ENCODE peak calls at places on chromosomes 11 and 22, in nine cellular contexts. V is MCF 10A; R is CD8-positive, alpha-beta T cell; M is AG09319; J is PC-3; C is fibroblast of villous mesenchyme; U is astrocyte of the cerebellum; D is activated CD8-positive, alpha-beta T cell treated with anti-CD3 and anti-CD28 coated beads for 36 hours; N is GM13977. W is an unnamed sample.

GRCh38 chr11:102118937-102119336 is 8.7 kb downstream of the YAP1 start:
- DNase-seq in V (no peak), R (no peak), M (no peak), J (no peak), C (no peak), U (no peak), D (no peak), N (no peak), W (no peak)

GRCh38 chr22:18119409-18120110 is 9.0 kb downstream of the TUBA8 start:
- DNase-seq in V (peak), R (no peak), M (no peak), J (no peak), C (no peak), U (no peak), D (peak), N (no peak), W (no peak)

GRCh38 chr22:46466255-46466676 is 71.2 kb downstream of the CELSR1 start:
- DNase-seq in V (no peak), R (no peak), M (no peak), J (no peak), C (no peak), U (no peak), D (no peak), N (no peak), W (no peak)

GRCh38 chr11:74133416-74133815 is 37.4 kb downstream of the C2CD3 start:
- DNase-seq in V (no peak), R (no peak), M (no peak), J (no peak), C (no peak), U (no peak), D (no peak), N (no peak), W (no peak)

GRCh38 chr11:72127923-72128322 is 7.6 kb upstream of the FOLR3 start:
- DNase-seq in V (no peak), R (no peak), M (no peak), J (no peak), C (no peak), U (no peak), D (no peak), N (no peak), W (no peak)

GRCh38 chr22:41799486-41800347 is 762 bp upstream of the CCDC134 start:
- DNase-seq in V (no peak), R (no peak), M (no peak), J (no peak), C (peak), U (peak), D (peak), N (peak), W (peak)

GRCh38 chr11:65777241-65777640 is 3.5 kb downstream of the AP5B1 start:
- DNase-seq in V (no peak), R (no peak), M (no peak), J (no peak), C (no peak), U (no peak), D (no peak), N (no peak), W (no peak)

GRCh38 chr22:44669725-44670027 is 32.3 kb upstream of the PRR5 start:
- DNase-seq in V (no peak), R (no peak), M (no peak), J (no peak), C (no peak), U (no peak), D (peak), N (no peak), W (no peak)

GRCh38 chr11:126332221-126332711 is 23.2 kb upstream of the ST3GAL4 start:
- DNase-seq in V (peak), R (peak), M (no peak), J (peak), C (peak), U (no peak), D (peak), N (no peak), W (no peak)

GRCh38 chr11:84901986-84902385 is 725.2 kb downstream of the DLG2 start:
- DNase-seq in V (no peak), R (no peak), M (peak), J (no peak), C (peak), U (peak), D (no peak), N (no peak), W (no peak)

GRCh38 chr11:6481012-6481923 is at the start of the genes ARFIP2 and TIMM10B:
- DNase-seq in V (peak), R (peak), M (peak), J (peak), C (peak), U (peak), D (peak), N (peak), W (peak)

GRCh38 chr22:17451251-17451765 is 82.0 kb downstream of the CECR2 start:
- DNase-seq in V (no peak), R (no peak), M (no peak), J (no peak), C (no peak), U (no peak), D (no peak), N (no peak), W (no peak)

DNA sequence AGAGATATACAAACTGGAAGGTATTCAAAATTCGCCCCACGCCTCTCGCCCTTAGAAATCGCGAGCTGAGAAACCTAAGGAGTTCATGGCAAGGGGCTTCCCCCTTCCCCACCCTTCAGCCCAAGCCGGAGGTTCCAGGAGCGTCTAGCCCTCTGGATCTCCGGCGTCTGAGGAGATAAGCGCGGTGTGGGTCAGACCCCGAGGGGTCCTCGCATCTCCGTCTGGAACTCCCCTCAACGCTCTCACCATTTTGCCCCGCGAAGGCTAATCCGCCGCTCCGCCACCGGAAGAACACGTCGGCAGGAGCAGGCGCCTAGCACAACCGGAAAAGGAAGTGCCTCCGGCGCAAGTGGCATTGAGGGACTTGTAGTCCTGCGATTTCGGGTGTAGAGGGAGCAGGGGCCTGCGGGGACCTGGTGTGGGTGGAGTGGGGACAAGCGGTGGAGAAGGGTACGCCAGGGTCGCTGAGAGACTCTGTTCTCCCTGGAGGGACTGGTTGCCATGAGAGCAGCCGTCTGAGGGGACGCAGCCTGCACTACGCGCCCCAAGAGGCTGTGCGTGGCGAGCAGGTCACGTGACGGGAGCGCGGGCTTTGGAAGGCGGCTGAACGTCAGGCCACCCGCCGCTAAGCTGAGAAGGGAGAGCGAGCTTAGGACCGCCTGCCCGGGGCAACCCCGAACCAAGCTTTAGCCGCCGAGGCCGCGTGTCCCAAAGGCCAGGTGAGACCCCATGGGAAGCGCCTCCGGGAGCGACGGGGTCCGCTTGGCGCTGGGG is at the start of the genes FEN1 and TMEM258:
- DNase-seq in V (peak), R (peak), M (peak), J (peak), C (peak), U (peak), D (peak), N (peak), W (peak)
- TF ChIP-seq CTCF in V (no peak), R (no peak), M (no peak), J (no peak), C (no peak), U (no peak), D (no peak), N (no peak), W (no peak)

GRCh38 chr22:28597665-28598064 is 82.0 kb downstream of the TTC28 start:
- DNase-seq in V (no peak), R (no peak), M (no peak), J (no peak), C (no peak), U (no peak), D (no peak), N (no peak), W (no peak)

GRCh38 chr22:28599693-28600092 is 79.9 kb downstream of the TTC28 start:
- DNase-seq in V (no peak), R (no peak), M (no peak), J (no peak), C (no peak), U (no peak), D (no peak), N (no peak), W (no peak)

GRCh38 chr22:28604961-28605360 is 74.7 kb downstream of the TTC28 start:
- DNase-seq in V (no peak), R (no peak), M (no peak), J (no peak), C (no peak), U (peak), D (no peak), N (no peak), W (no peak)

GRCh38 chr22:28601915-28602314 is 77.7 kb downstream of the TTC28 start:
- DNase-seq in V (no peak), R (no peak), M (no peak), J (no peak), C (no peak), U (no peak), D (no peak), N (no peak), W (no peak)

DNA sequence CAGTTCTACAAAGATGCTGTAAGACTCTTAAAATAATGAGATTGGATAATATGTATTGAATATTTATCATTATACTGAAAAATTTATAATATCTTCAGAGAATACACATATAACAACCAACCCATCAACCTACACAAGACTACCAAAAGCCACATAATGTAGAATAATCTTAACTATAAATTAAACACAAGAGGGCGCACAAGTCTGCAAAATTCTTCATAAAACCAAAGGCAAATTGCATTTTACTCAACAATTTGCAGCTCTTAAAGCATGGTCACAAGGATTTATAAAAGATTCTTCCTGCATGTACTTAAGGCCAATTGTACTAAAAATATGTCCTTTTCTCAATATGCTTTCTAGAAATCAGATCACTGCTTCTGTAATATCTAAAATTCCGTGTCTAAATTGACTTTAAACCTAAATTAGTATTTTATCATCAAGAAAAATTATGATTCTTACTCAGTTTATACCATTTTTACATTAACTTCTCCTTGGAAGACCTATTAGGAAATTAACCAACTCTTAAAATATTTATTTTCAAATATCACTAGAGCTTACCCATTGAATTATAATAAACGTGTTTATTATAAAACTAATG is 79.0 kb downstream of the TTC28 start:
- DNase-seq in V (peak), R (no peak), M (peak), J (peak), C (peak), U (peak), D (no peak), N (peak), W (peak)
- TF ChIP-seq CTCF in V (peak), R (peak), M (peak), J (peak), C (peak), U (no peak), D (peak), N (peak), W (no peak)

GRCh38 chr22:36569999-36570398 is 41.0 kb upstream of the EIF3D start:
- DNase-seq in V (peak), R (no peak), M (no peak), J (no peak), C (peak), U (no peak), D (no peak), N (no peak), W (no peak)
- TF ChIP-seq CTCF in V (peak), R (no peak), M (peak), J (no peak), C (peak), U (peak), D (no peak), N (no peak), W (no peak)

GRCh38 chr11:130371004-130371590 is 56.4 kb upstream of the ZBTB44 start:
- DNase-seq in V (no peak), R (no peak), M (no peak), J (peak), C (no peak), U (no peak), D (no peak), N (peak), W (peak)
- TF ChIP-seq CTCF in V (no peak), R (no peak), M (no peak), J (peak), C (no peak), U (no peak), D (no peak), N (peak), W (peak)